ENCODE peak calls at places on chromosomes 12 and 14, in six cellular contexts. X is lower lobe of right lung, Z is prostate gland, P is tibial artery, N is stomach, W is GM23338. E is an unnamed sample. For H3K4me1, the result is how much of the 10 kb centered on the place peaks cover.

GRCh38 chr12:75447695-75448393 is 32.7 kb upstream of the GLIPR1 start:
- DNase-seq in X (no peak), Z (no peak), P (no peak), N (no peak), W (no peak), E (no peak)

GRCh38 chr12:130620281-130620680 is 95.8 kb downstream of the RIMBP2 start:
- DNase-seq in X (no peak), Z (no peak), P (peak), N (no peak), W (no peak), E (no peak)

GRCh38 chr14:52551696-52552062 is 626 bp downstream of the TXNDC16 start:
- DNase-seq in X (no peak), Z (peak), P (no peak), N (no peak), W (no peak), E (no peak)

GRCh38 chr14:69527635-69528034 is 43.1 kb downstream of the PLEKHD1 start:
- DNase-seq in X (no peak), Z (no peak), P (no peak), N (no peak), W (no peak), E (no peak)

GRCh38 chr14:64763801-64764511 is 59.7 kb downstream of the PLEKHG3 start:
- DNase-seq in X (peak), Z (no peak), P (peak), N (no peak), W (peak), E (peak)

GRCh38 chr12:21677622-21678277 is 20.1 kb upstream of the LDHB start:
- DNase-seq in X (no peak), Z (no peak), P (no peak), N (no peak), W (no peak), E (no peak)

GRCh38 chr14:37116933-37117844 is 55.2 kb downstream of the SLC25A21 start:
- DNase-seq in X (no peak), Z (no peak), P (no peak), N (no peak), W (peak), E (no peak)

GRCh38 chr14:104101086-104101621 is 15.7 kb downstream of the ASPG start:
- DNase-seq in X (peak), Z (peak), P (peak), N (peak), W (no peak), E (peak)

GRCh38 chr12:57236224-57236924 is 6.9 kb downstream of the SHMT2 start:
- DNase-seq in X (peak), Z (no peak), P (no peak), N (no peak), W (peak), E (no peak)

GRCh38 chr12:4138051-4138450 is 135.5 kb upstream of the CCND2 start:
- DNase-seq in X (no peak), Z (no peak), P (no peak), N (no peak), W (no peak), E (no peak)
- H3K4me1 ChIP-seq in X (under half), Z (under half), P (under half), N (under half), W (under half), E (under half)

DNA sequence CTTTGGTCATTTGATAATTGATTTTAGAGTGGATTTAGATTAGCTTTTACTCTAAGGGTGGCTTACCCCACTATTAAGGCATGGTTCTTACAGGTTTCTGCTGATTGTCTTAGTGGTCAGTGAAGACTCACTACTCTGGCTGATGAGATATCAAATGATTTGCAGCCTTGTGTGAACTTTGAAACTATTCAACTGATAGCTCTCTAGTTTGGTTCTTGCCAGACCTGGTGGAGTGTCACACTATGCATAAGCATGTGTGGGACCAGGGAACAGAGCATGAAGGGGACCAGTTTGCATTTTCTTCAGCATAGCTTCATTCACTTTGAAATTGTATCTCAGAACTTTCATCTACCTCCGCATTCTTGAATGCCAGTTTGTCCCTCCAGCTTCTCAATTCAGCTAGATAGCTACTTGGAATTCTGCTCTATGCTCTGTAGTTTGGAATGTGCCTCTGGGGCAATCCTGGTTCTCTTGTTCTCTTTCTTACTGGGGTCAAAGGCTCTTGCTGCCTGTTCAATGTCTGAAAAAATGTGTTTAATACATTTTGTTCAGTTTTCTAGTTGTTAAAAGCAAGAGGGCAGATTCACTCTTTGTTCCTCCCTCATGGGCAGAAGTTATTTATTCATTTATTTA is 12.8 kb downstream of the SCYL2 start:
- DNase-seq in X (no peak), Z (no peak), P (no peak), N (no peak), W (peak), E (no peak)
- H3K27ac ChIP-seq in X (no peak), Z (no peak), P (no peak), N (no peak), W (peak), E (no peak)

DNA sequence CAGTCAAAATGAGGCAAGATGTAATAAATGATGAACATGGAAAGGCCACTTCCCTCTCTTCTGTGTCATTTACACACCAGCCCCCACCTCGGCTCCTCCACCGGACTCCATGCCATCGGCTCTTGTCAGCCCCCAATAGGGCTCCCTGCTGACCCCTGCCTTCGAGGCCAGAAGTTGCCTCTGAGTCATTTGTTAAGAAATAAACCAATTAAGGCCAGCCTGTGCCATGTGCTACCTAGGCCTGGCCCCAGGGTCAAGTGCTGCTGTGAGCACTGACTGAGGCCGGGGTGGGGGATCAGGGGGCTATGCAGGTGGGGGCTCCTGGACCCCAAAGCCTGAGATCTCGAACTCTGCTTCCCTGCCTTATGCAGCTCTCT is 53.2 kb downstream of the TESC start:
- DNase-seq in X (no peak), Z (no peak), P (no peak), N (no peak), W (peak), E (no peak)
- H3K4me1 ChIP-seq in X (under half), Z (under half), P (under half), N (under half), W (under half), E (under half)

DNA sequence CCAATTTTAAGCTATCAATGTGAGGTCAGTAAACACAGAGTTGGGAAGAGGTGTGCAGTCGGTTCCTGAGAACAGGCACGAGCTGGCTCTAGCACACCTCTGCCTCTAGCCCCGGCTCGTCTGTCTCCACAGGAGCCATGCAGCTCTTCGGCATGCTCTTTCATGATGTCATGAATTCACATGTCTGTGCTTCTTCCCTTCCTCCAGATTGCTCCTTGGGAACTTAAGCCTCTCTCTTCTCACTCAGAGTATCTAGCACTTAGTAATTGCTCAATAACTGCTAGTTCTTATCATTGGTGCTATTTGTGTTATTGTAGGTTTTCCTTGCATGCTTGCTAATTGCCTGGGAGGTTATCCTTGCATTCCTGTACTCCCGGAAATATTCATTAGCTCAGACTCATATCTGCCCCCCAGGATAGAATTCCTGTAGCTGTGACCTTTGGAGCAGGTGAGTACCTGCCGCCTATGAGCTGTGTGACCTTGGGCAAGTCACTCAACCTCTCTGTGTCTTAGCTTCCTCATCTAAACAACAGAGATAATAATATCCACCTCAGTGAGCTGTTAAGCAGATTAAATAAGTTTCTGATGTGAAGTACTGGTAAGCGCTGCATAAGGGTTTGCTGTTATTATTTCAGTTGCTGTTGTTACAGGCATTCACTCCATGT is 19.5 kb downstream of the FAM181A start:
- DNase-seq in X (no peak), Z (no peak), P (no peak), N (no peak), W (no peak), E (no peak)
- H3K27ac ChIP-seq in X (no peak), Z (no peak), P (no peak), N (no peak), W (no peak), E (no peak)

DNA sequence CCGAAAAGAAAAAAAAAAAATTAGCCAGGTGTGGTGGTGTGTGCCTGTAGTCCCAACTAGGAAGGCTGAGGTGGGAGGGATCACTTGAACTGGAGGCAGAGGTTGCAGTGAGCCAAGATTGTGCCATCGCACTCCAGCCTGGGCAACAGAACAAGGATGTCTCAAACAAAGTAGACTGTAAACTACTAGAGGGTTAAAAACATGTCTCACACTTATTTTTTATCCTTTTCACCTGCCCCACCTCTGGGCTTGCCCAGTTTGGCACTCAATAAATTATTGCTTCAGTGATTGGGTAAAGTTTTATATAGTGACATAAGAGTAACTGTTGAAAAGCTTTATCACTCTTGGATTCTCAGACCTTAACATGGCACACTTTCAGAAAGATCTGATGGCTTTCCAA is 56.2 kb upstream of the NPFF start:
- DNase-seq in X (no peak), Z (no peak), P (no peak), N (no peak), W (no peak), E (no peak)
- H3K4me1 ChIP-seq in X (under half), Z (under half), P (under half), N (under half), W (under half), E (under half)

GRCh38 chr12:82203076-82203475 is 155.1 kb downstream of the CCDC59 start:
- DNase-seq in X (no peak), Z (no peak), P (no peak), N (no peak), W (no peak), E (no peak)
- H3K27ac ChIP-seq in X (no peak), Z (no peak), P (no peak), N (no peak), W (no peak), E (no peak)